ENCODE peak calls at places on chromosomes 1 and 21, in ten cellular contexts. G is dorsolateral prefrontal cortex, J is colonic mucosa, V is IMR-90, P is breast epithelium, N is right lobe of liver, X is ascending aorta, E is stomach, K is tibial nerve, O is pancreas. L is an unnamed sample.

GRCh38 chr1:53498555-53499142 is 39.5 kb downstream of the DMRTB1 start:
- DNase-seq in G (no peak), J (no peak), V (peak; percentile 49), P (no peak), N (no peak), X (no peak), E (no peak), K (no peak), O (peak; percentile 41), L (no peak)

GRCh38 chr21:42245348-42246185 is 26.6 kb downstream of the ABCG1 start:
- DNase-seq in G (no peak), J (no peak), V (no peak), P (no peak), N (no peak), X (no peak), E (no peak), K (no peak), O (no peak), L (no peak)

GRCh38 chr1:29519733-29520132 is 283.4 kb downstream of the PTPRU start:
- DNase-seq in G (no peak), J (peak; percentile 13), V (no peak), P (no peak), N (peak; percentile 23), X (no peak), E (peak; percentile 13), K (no peak), O (peak; percentile 30), L (no peak)

GRCh38 chr1:31216016-31216415 is 23.7 kb downstream of the NKAIN1 start:
- DNase-seq in G (peak; percentile 32), J (peak; percentile 54), V (peak; percentile 17), P (peak; percentile 66), N (no peak), X (no peak), E (peak; percentile 54), K (peak; percentile 9), O (peak; percentile 72), L (peak; percentile 58)

GRCh38 chr1:6262570-6263420 is 1.9 kb upstream of the GPR153 start:
- DNase-seq in G (no peak), J (peak; percentile 56), V (no peak), P (no peak), N (no peak), X (no peak), E (no peak), K (no peak), O (no peak), L (peak; percentile 75)

GRCh38 chr1:111176678-111177077 is 23.8 kb downstream of the DENND2D start:
- DNase-seq in G (no peak), J (no peak), V (no peak), P (no peak), N (no peak), X (no peak), E (no peak), K (no peak), O (no peak), L (no peak)

GRCh38 chr1:37471345-37472231 is 2.8 kb upstream of the ZC3H12A start:
- DNase-seq in G (peak; percentile 72), J (peak; percentile 83), V (peak; percentile 90), P (peak; percentile 75), N (no peak), X (peak; percentile 69), E (peak; percentile 80), K (peak; percentile 57), O (peak; percentile 78), L (peak; percentile 78)

GRCh38 chr1:213676741-213677140 is 311.0 kb upstream of the PROX1 start:
- DNase-seq in G (no peak), J (no peak), V (no peak), P (no peak), N (no peak), X (no peak), E (no peak), K (no peak), O (no peak), L (no peak)

GRCh38 chr1:214473392-214473791 is 78.0 kb downstream of the PTPN14 start:
- DNase-seq in G (no peak), J (no peak), V (peak; percentile 76), P (no peak), N (no peak), X (no peak), E (no peak), K (no peak), O (no peak), L (no peak)

GRCh38 chr1:49240709-49241221 is 464.1 kb upstream of the BEND5 start:
- DNase-seq in G (no peak), J (no peak), V (no peak), P (no peak), N (no peak), X (no peak), E (no peak), K (no peak), O (no peak), L (no peak)

GRCh38 chr1:49229555-49229954 is 452.9 kb upstream of the BEND5 start:
- DNase-seq in G (no peak), J (no peak), V (no peak), P (no peak), N (no peak), X (no peak), E (peak; percentile 64), K (no peak), O (peak; percentile 34), L (no peak)

DNA sequence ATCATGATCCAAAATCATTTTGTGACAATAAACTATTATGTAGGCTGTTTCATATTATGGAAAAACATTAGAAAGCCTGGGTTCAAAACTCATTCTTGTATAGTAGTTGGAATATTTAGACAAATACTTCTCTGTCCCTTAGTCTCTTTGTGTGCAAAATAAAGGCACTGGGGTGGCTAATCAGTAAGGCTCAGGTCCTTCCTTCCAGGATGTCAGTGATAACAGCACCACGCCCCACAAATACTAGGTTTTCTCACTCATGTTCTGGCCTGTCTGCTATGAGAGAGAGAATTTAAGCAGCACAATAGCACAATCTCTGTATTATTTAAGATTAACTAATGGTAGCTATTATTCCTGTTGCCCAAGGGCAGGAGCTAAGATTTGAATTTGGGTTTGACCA is 458.3 kb upstream of the BEND5 start:
- DNase-seq in G (no peak), J (no peak), V (no peak), P (no peak), N (no peak), X (no peak), E (no peak), K (no peak), O (no peak), L (no peak)
- H3K4me3 ChIP-seq in G (no peak overlapping the region), J (no peak overlapping the region), V (no peak overlapping the region), P (no peak overlapping the region), N (no peak overlapping the region), X (no peak overlapping the region), E (no peak overlapping the region), K (no peak overlapping the region), O (no peak overlapping the region), L (no peak overlapping the region)

GRCh38 chr1:8472668-8473067 is 154.8 kb downstream of the SLC45A1 start:
- DNase-seq in G (no peak), J (no peak), V (no peak), P (no peak), N (no peak), X (no peak), E (no peak), K (no peak), O (no peak), L (no peak)

GRCh38 chr1:8473121-8473891 is 155.4 kb downstream of the SLC45A1 start:
- DNase-seq in G (no peak), J (no peak), V (no peak), P (no peak), N (no peak), X (no peak), E (no peak), K (no peak), O (no peak), L (no peak)

GRCh38 chr1:8474369-8474768 is 156.5 kb downstream of the SLC45A1 start:
- DNase-seq in G (no peak), J (no peak), V (no peak), P (no peak), N (no peak), X (no peak), E (no peak), K (no peak), O (no peak), L (no peak)

GRCh38 chr1:8476021-8476420 is 158.1 kb downstream of the SLC45A1 start:
- DNase-seq in G (no peak), J (no peak), V (no peak), P (no peak), N (no peak), X (no peak), E (no peak), K (no peak), O (no peak), L (no peak)

DNA sequence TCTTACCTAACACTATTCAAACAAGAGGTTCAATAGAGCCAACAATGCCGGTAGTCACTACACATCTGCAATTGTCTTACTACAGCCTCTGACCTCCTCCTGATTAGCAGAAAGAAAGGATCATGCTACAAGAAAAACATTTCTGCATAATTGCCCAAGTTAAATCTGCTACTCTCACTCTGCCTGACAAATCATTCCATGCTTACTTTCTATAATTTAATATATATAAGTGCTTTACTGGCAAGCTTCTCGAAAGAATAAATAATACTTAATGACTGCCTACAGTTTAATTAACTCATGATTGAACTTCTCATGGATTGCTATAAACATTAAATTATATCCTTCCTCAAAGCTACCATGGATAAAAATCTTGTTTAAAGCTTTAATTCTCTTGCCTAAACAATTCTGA is 156.0 kb downstream of the SLC45A1 start:
- DNase-seq in G (no peak), J (no peak), V (no peak), P (no peak), N (no peak), X (no peak), E (no peak), K (no peak), O (no peak), L (no peak)
- H3K27ac ChIP-seq in G (no peak overlapping the region), J (no peak overlapping the region), V (no peak overlapping the region), P (no peak overlapping the region), N (no peak overlapping the region), X (no peak overlapping the region), E (no peak overlapping the region), K (no peak overlapping the region), O (no peak overlapping the region), L (no peak overlapping the region)

DNA sequence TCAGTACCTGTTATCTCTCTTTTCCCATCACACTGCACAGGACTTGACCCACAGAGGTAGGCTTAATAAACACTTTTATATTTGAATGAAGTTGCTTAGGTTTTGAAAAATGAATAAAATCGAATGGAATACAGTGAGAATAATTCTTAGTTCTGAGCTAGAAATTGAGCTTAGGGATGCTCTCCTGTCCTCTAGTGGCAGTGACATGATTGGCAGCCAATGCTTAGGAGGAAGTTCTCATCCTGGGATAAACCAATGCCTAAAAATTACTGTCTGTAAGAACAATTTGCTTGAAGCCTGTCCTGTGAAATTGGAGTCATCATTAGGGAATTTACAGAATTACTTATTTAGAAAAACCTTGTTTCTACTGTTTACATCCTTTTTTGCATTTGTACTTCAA is 21.3 kb upstream of the CYP4X1 start:
- DNase-seq in G (no peak), J (no peak), V (no peak), P (no peak), N (no peak), X (no peak), E (no peak), K (no peak), O (no peak), L (no peak)
- TF ChIP-seq CTCF in G (peak; percentile 28), J (no peak), V (no peak), P (peak; percentile 40), N (peak; percentile 49), X (no peak), E (no peak), K (no peak), O (no peak), L (no peak)

DNA sequence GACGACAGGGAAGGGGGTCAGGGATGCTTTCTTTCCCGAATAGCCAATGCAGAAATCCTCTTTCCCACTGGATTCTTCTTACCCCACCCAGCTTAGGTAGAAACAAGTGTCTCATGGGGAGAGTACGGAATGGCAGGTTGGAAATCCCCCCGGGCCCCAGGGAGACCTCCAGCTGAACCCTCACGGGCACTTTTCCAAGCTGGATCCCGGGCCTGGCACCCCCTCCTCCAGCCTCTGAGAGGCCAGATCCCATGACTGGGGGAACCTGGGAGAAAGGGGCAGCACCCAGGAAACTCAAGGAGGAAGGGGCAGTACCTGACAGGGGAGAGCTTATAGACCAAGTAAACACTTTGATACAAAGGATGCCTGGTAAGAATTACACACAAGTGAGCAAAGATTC is 1.3 kb downstream of the PKP1 start:
- DNase-seq in G (no peak), J (no peak), V (no peak), P (no peak), N (no peak), X (no peak), E (no peak), K (no peak), O (no peak), L (no peak)
- H3K4me3 ChIP-seq in G (no peak overlapping the region), J (no peak overlapping the region), V (no peak overlapping the region), P (no peak overlapping the region), N (no peak overlapping the region), X (no peak overlapping the region), E (no peak overlapping the region), K (no peak overlapping the region), O (no peak overlapping the region), L (no peak overlapping the region)